ENCODE peak calls at places on chromosomes 3 and 15, in six cellular contexts. One of them, this sample, is unnamed.

GRCh38 chr15:51798281-51798680 is 31.2 kb upstream of the TMOD3 start:
- DNase-seq in HepG2: no peak
- DNase-seq in suprapubic skin: no peak
- DNase-seq in GM12878: no peak
- DNase-seq in transverse colon: no peak
- DNase-seq in stomach: no peak
- DNase-seq in this sample: no peak

GRCh38 chr3:25558106-25558505 is 106.6 kb downstream of the TOP2B start:
- DNase-seq in GM12878: no peak
- DNase-seq in stomach: no peak
- DNase-seq in suprapubic skin: no peak
- DNase-seq in HepG2: no peak
- DNase-seq in transverse colon: no peak
- DNase-seq in this sample: no peak

GRCh38 chr3:55313701-55314100 is 173.4 kb downstream of the WNT5A start:
- DNase-seq in suprapubic skin: no peak
- DNase-seq in HepG2: no peak
- DNase-seq in stomach: no peak
- DNase-seq in GM12878: no peak
- DNase-seq in transverse colon: no peak
- DNase-seq in this sample: no peak

GRCh38 chr15:59138243-59138642 is 33.3 kb downstream of the CCNB2 start:
- DNase-seq in suprapubic skin: no peak
- DNase-seq in transverse colon: peak
- DNase-seq in HepG2: peak
- DNase-seq in GM12878: no peak
- DNase-seq in stomach: peak
- DNase-seq in this sample: no peak

GRCh38 chr15:96353931-96354730 is 23.6 kb downstream of the NR2F2 start:
- DNase-seq in GM12878: no peak
- DNase-seq in transverse colon: no peak
- DNase-seq in HepG2: no peak
- DNase-seq in stomach: peak
- DNase-seq in suprapubic skin: no peak
- DNase-seq in this sample: no peak

GRCh38 chr3:40152482-40153133 is 156.9 kb upstream of the EIF1B start:
- DNase-seq in stomach: no peak
- DNase-seq in HepG2: no peak
- DNase-seq in suprapubic skin: no peak
- DNase-seq in transverse colon: no peak
- DNase-seq in GM12878: no peak
- DNase-seq in this sample: no peak

GRCh38 chr3:175585898-175586297 is 726.8 kb downstream of the NAALADL2 start:
- DNase-seq in GM12878: no peak
- DNase-seq in stomach: no peak
- DNase-seq in suprapubic skin: no peak
- DNase-seq in transverse colon: no peak
- DNase-seq in HepG2: no peak
- DNase-seq in this sample: no peak

GRCh38 chr15:81091889-81092558 is 42.0 kb upstream of the CFAP161 start:
- DNase-seq in transverse colon: no peak
- DNase-seq in suprapubic skin: no peak
- DNase-seq in stomach: no peak
- DNase-seq in HepG2: peak
- DNase-seq in GM12878: no peak
- DNase-seq in this sample: no peak

GRCh38 chr15:59699810-59700431 is 10.8 kb upstream of the BNIP2 start:
- DNase-seq in suprapubic skin: no peak
- DNase-seq in stomach: no peak
- DNase-seq in GM12878: no peak
- DNase-seq in transverse colon: no peak
- DNase-seq in HepG2: no peak
- DNase-seq in this sample: no peak

GRCh38 chr15:29736012-29736744 is 86.1 kb downstream of the TJP1 start:
- DNase-seq in GM12878: peak
- DNase-seq in stomach: no peak
- DNase-seq in transverse colon: no peak
- DNase-seq in suprapubic skin: no peak
- DNase-seq in HepG2: no peak
- DNase-seq in this sample: no peak

GRCh38 chr15:71532994-71533393 is 277.4 kb upstream of the NR2E3 start:
- DNase-seq in suprapubic skin: no peak
- DNase-seq in stomach: no peak
- DNase-seq in GM12878: no peak
- DNase-seq in HepG2: peak
- DNase-seq in transverse colon: no peak
- DNase-seq in this sample: no peak

GRCh38 chr3:105780114-105780513 is 88.7 kb downstream of the CBLB start:
- DNase-seq in transverse colon: no peak
- DNase-seq in stomach: no peak
- DNase-seq in suprapubic skin: no peak
- DNase-seq in HepG2: no peak
- DNase-seq in GM12878: no peak
- DNase-seq in this sample: no peak

GRCh38 chr15:38758001-38758400 is 193.4 kb upstream of the RASGRP1 start:
- DNase-seq in HepG2: no peak
- DNase-seq in stomach: no peak
- DNase-seq in suprapubic skin: no peak
- DNase-seq in GM12878: no peak
- DNase-seq in transverse colon: no peak
- DNase-seq in this sample: no peak

GRCh38 chr3:27712136-27713065 is 9.7 kb downstream of the EOMES start:
- DNase-seq in stomach: peak
- DNase-seq in transverse colon: peak
- DNase-seq in HepG2: peak
- DNase-seq in GM12878: no peak
- DNase-seq in suprapubic skin: no peak
- DNase-seq in this sample: peak

GRCh38 chr3:12970684-12971083 is 102.5 kb downstream of the IQSEC1 start:
- DNase-seq in suprapubic skin: no peak
- DNase-seq in stomach: no peak
- DNase-seq in GM12878: no peak
- DNase-seq in HepG2: no peak
- DNase-seq in transverse colon: no peak
- DNase-seq in this sample: no peak

GRCh38 chr3:138941259-138941885 is 5.6 kb downstream of the FOXL2 start:
- DNase-seq in suprapubic skin: no peak
- DNase-seq in transverse colon: peak
- DNase-seq in GM12878: no peak
- DNase-seq in stomach: no peak
- DNase-seq in HepG2: peak
- DNase-seq in this sample: no peak

GRCh38 chr3:94234177-94234788 is 171.4 kb downstream of the NSUN3 start:
- DNase-seq in transverse colon: no peak
- DNase-seq in GM12878: no peak
- DNase-seq in suprapubic skin: no peak
- DNase-seq in stomach: no peak
- DNase-seq in HepG2: peak
- DNase-seq in this sample: no peak

GRCh38 chr15:28114721-28115622 is 15.9 kb upstream of the OCA2 start:
- DNase-seq in suprapubic skin: no peak
- DNase-seq in GM12878: no peak
- DNase-seq in stomach: no peak
- DNase-seq in transverse colon: no peak
- DNase-seq in HepG2: no peak
- DNase-seq in this sample: peak

GRCh38 chr3:28053759-28054158 is 187.7 kb upstream of the CMC1 start:
- DNase-seq in transverse colon: no peak
- DNase-seq in suprapubic skin: no peak
- DNase-seq in stomach: no peak
- DNase-seq in GM12878: no peak
- DNase-seq in HepG2: no peak
- DNase-seq in this sample: no peak

GRCh38 chr3:23258110-23258509 is 55.0 kb downstream of the UBE2E2 start:
- DNase-seq in suprapubic skin: no peak
- DNase-seq in transverse colon: no peak
- DNase-seq in stomach: no peak
- DNase-seq in HepG2: no peak
- DNase-seq in GM12878: no peak
- DNase-seq in this sample: no peak

GRCh38 chr3:40827942-40828688 is 303.4 kb downstream of the ZNF621 start:
- DNase-seq in HepG2: no peak
- DNase-seq in transverse colon: peak
- DNase-seq in suprapubic skin: peak
- DNase-seq in GM12878: no peak
- DNase-seq in stomach: no peak
- DNase-seq in this sample: peak

GRCh38 chr3:188489639-188490405 is 335.9 kb downstream of the LPP start:
- DNase-seq in HepG2: no peak
- DNase-seq in transverse colon: no peak
- DNase-seq in suprapubic skin: no peak
- DNase-seq in GM12878: no peak
- DNase-seq in stomach: no peak
- DNase-seq in this sample: no peak

GRCh38 chr15:74619916-74620635 is 4.4 kb downstream of the CLK3 start:
- DNase-seq in stomach: no peak
- DNase-seq in transverse colon: no peak
- DNase-seq in HepG2: no peak
- DNase-seq in suprapubic skin: no peak
- DNase-seq in GM12878: no peak
- DNase-seq in this sample: no peak

GRCh38 chr15:92638291-92638708 is 17.3 kb downstream of the FAM174B start:
- DNase-seq in stomach: peak
- DNase-seq in GM12878: no peak
- DNase-seq in HepG2: peak
- DNase-seq in transverse colon: peak
- DNase-seq in suprapubic skin: no peak
- DNase-seq in this sample: no peak

GRCh38 chr3:39132096-39133092 is 21.0 kb downstream of the CSRNP1 start:
- DNase-seq in stomach: peak
- DNase-seq in GM12878: no peak
- DNase-seq in suprapubic skin: no peak
- DNase-seq in HepG2: no peak
- DNase-seq in transverse colon: no peak
- DNase-seq in this sample: peak
- TF ChIP-seq POLR2AphosphoS5 in stomach: no peak
- TF ChIP-seq POLR2AphosphoS5 in GM12878: no peak
- TF ChIP-seq POLR2AphosphoS5 in suprapubic skin: no peak
- TF ChIP-seq POLR2AphosphoS5 in HepG2: no peak
- TF ChIP-seq POLR2AphosphoS5 in transverse colon: no peak
- TF ChIP-seq POLR2AphosphoS5 in this sample: no peak

GRCh38 chr3:114356084-114357009 is 62.5 kb downstream of the TIGIT start:
- DNase-seq in HepG2: no peak
- DNase-seq in transverse colon: no peak
- DNase-seq in suprapubic skin: no peak
- DNase-seq in stomach: no peak
- DNase-seq in GM12878: no peak
- DNase-seq in this sample: no peak
- H3K27ac ChIP-seq in HepG2: no peak
- H3K27ac ChIP-seq in transverse colon: no peak
- H3K27ac ChIP-seq in suprapubic skin: no peak
- H3K27ac ChIP-seq in stomach: no peak
- H3K27ac ChIP-seq in GM12878: no peak
- H3K27ac ChIP-seq in this sample: no peak

GRCh38 chr15:68053701-68053996 is 466 bp upstream of the PIAS1 start:
- DNase-seq in suprapubic skin: no peak
- DNase-seq in stomach: no peak
- DNase-seq in HepG2: no peak
- DNase-seq in transverse colon: no peak
- DNase-seq in GM12878: no peak
- DNase-seq in this sample: no peak

GRCh38 chr15:68055224-68055705 is 1.1 kb downstream of the PIAS1 start:
- DNase-seq in transverse colon: peak
- DNase-seq in suprapubic skin: no peak
- DNase-seq in HepG2: no peak
- DNase-seq in stomach: no peak
- DNase-seq in GM12878: peak
- DNase-seq in this sample: no peak

GRCh38 chr15:68054658-68055223 is 626 bp downstream of the PIAS1 start:
- DNase-seq in stomach: peak
- DNase-seq in GM12878: no peak
- DNase-seq in suprapubic skin: peak
- DNase-seq in HepG2: peak
- DNase-seq in transverse colon: peak
- DNase-seq in this sample: peak

GRCh38 chr15:68053001-68053400 is 1.1 kb upstream of the PIAS1 start:
- DNase-seq in suprapubic skin: no peak
- DNase-seq in transverse colon: no peak
- DNase-seq in HepG2: no peak
- DNase-seq in stomach: no peak
- DNase-seq in GM12878: no peak
- DNase-seq in this sample: no peak

GRCh38 chr15:68053997-68054657 is at the start of gene PIAS1:
- DNase-seq in GM12878: peak
- DNase-seq in stomach: peak
- DNase-seq in HepG2: peak
- DNase-seq in suprapubic skin: peak
- DNase-seq in transverse colon: peak
- DNase-seq in this sample: peak
- TF ChIP-seq EP300 in GM12878: no peak
- TF ChIP-seq EP300 in stomach: no peak
- TF ChIP-seq EP300 in HepG2: peak
- TF ChIP-seq EP300 in suprapubic skin: no peak
- TF ChIP-seq EP300 in transverse colon: no peak
- TF ChIP-seq EP300 in this sample: no peak

DNA sequence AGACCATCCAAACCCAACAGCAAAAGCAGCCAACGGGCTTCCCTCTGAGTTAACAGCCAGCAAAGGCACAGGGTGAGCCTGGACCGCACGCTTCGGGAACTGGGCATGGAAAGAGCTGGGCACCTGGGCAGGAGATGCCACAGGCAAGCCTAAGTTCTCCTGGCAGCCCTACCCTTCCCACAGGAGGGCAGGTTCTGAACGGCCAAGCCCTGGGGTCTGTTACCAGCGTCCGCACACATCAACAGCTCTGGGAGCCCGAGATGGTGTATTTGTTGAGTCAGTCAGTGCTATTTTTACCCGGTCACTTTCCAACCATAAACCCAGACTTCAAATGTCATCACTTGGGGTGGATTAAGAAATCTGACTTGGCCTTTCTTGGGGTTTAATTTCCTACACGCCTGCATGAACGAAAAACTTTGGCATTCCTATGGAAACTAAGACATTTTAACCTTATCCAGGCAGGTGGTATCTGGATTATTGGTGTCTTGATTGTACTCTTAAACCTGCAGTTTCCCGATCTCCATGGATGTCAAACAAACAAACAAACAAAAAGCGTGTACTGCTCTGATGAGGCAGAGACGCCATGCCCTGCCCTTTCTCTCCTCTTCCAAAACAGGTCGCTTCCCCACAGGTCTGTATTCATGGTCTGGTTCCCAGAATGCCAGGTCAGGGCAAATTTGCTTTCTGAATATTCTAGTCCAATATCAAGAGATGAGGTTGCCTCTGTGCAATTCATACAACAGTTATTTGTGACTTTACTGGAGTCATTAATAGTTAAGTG is 99.7 kb downstream of the XXYLT1 start:
- DNase-seq in stomach: no peak
- DNase-seq in transverse colon: no peak
- DNase-seq in HepG2: no peak
- DNase-seq in GM12878: no peak
- DNase-seq in suprapubic skin: no peak
- DNase-seq in this sample: no peak
- TF ChIP-seq POLR2AphosphoS5 in stomach: no peak
- TF ChIP-seq POLR2AphosphoS5 in transverse colon: no peak
- TF ChIP-seq POLR2AphosphoS5 in HepG2: no peak
- TF ChIP-seq POLR2AphosphoS5 in GM12878: no peak
- TF ChIP-seq POLR2AphosphoS5 in suprapubic skin: no peak
- TF ChIP-seq POLR2AphosphoS5 in this sample: no peak

GRCh38 chr3:49855662-49856061 is 702 bp downstream of the TRAIP start:
- DNase-seq in GM12878: no peak
- DNase-seq in stomach: no peak
- DNase-seq in suprapubic skin: no peak
- DNase-seq in transverse colon: no peak
- DNase-seq in HepG2: no peak
- DNase-seq in this sample: no peak
- H3K27ac ChIP-seq in GM12878: peak
- H3K27ac ChIP-seq in stomach: no peak
- H3K27ac ChIP-seq in suprapubic skin: no peak
- H3K27ac ChIP-seq in transverse colon: no peak
- H3K27ac ChIP-seq in HepG2: no peak
- H3K27ac ChIP-seq in this sample: no peak

This sample was measured in sigmoid colon.